ENCODE peak calls at places on chromosome X, in seven cellular contexts. L, G, D, K, M, E and S are unnamed samples.

GRCh38 chrX:25344191-25344936 is 328.6 kb upstream of the ARX start:
- DNase-seq in K (no peak), G (no peak), L (peak; percentile 46), M (no peak), D (no peak), E (no peak), S (no peak)

GRCh38 chrX:53253293-53254020 is 27.9 kb downstream of the IQSEC2 start:
- DNase-seq in E (no peak), M (no peak), K (no peak), D (no peak), G (no peak), L (no peak), S (no peak)

GRCh38 chrX:130110379-130111219 is at the start of gene ELF4:
- DNase-seq in E (peak; percentile 55), L (peak; percentile 42), K (peak; percentile 57), G (peak; percentile 41), D (no peak), M (no peak), S (peak; percentile 57)

GRCh38 chrX:64394059-64394873 is 986 bp downstream of the MTMR8 start:
- DNase-seq in L (no peak), K (no peak), M (no peak), G (peak; percentile 5), D (no peak), E (no peak), S (no peak)

GRCh38 chrX:17697191-17697590 is 40.1 kb upstream of the SCML1 start:
- DNase-seq in L (no peak), E (no peak), G (no peak), M (no peak), D (no peak), K (no peak), S (no peak)

GRCh38 chrX:44061940-44062339 is 88.8 kb upstream of the NDP start:
- DNase-seq in D (no peak), K (no peak), E (no peak), M (no peak), G (no peak), L (no peak), S (no peak)

GRCh38 chrX:23699636-23700194 is 32.4 kb downstream of the PRDX4 start:
- DNase-seq in M (peak; percentile 31), D (no peak), G (peak; percentile 7), K (peak; percentile 19), L (peak; percentile 10), E (no peak), S (no peak)

GRCh38 chrX:103406256-103406655 is 29.9 kb downstream of the BEX3 start:
- DNase-seq in E (no peak), K (no peak), G (no peak), L (no peak), M (no peak), D (no peak), S (no peak)

GRCh38 chrX:132648870-132649269 is 160.0 kb upstream of the MBNL3 start:
- DNase-seq in K (no peak), M (no peak), E (no peak), G (no peak), L (no peak), D (no peak), S (no peak)

GRCh38 chrX:110407910-110408545 is 49.4 kb downstream of the RTL9 start:
- DNase-seq in D (peak; percentile 62), E (no peak), G (peak; percentile 50), K (peak; percentile 62), L (peak; percentile 68), M (peak; percentile 62), S (peak; percentile 48)

GRCh38 chrX:72352786-72353185 is 47.1 kb upstream of the CITED1 start:
- DNase-seq in G (no peak), E (no peak), L (no peak), M (no peak), D (no peak), K (no peak), S (no peak)

GRCh38 chrX:119228506-119229290 is 7.4 kb upstream of the PGRMC1 start:
- DNase-seq in E (no peak), G (no peak), M (no peak), K (no peak), D (no peak), L (no peak), S (peak; percentile 4)

GRCh38 chrX:153457136-153457825 is 11.4 kb upstream of the TREX2 start:
- DNase-seq in K (no peak), G (no peak), L (no peak), D (no peak), M (no peak), E (no peak), S (no peak)

GRCh38 chrX:45850197-45850774 is 649.6 kb upstream of the DIPK2B start:
- DNase-seq in E (no peak), K (peak; percentile 15), G (no peak), M (no peak), L (peak; percentile 36), D (no peak), S (no peak)

GRCh38 chrX:45849261-45849660 is 648.6 kb upstream of the DIPK2B start:
- DNase-seq in G (no peak), E (no peak), D (no peak), L (peak; percentile 32), K (no peak), M (no peak), S (peak; percentile 54)

GRCh38 chrX:45851434-45851991 is 650.8 kb upstream of the DIPK2B start:
- DNase-seq in L (peak; percentile 76), K (peak; percentile 18), D (no peak), M (no peak), E (peak; percentile 16), G (no peak), S (peak; percentile 46)

GRCh38 chrX:45852884-45853283 is 652.2 kb upstream of the DIPK2B start:
- DNase-seq in D (no peak), K (no peak), L (no peak), G (no peak), M (no peak), E (no peak), S (peak; percentile 59)

GRCh38 chrX:45850775-45851433 is 650.2 kb upstream of the DIPK2B start:
- DNase-seq in E (no peak), M (no peak), L (peak; percentile 63), K (peak; percentile 37), D (no peak), G (peak; percentile 6), S (peak; percentile 37)
- H3K27ac ChIP-seq in E (no peak overlapping the region), M (no peak overlapping the region), L (no peak overlapping the region), K (no peak overlapping the region), D (peak overlapping the region; percentile 66), G (no peak overlapping the region), S (peak overlapping the region; percentile 50)

DNA sequence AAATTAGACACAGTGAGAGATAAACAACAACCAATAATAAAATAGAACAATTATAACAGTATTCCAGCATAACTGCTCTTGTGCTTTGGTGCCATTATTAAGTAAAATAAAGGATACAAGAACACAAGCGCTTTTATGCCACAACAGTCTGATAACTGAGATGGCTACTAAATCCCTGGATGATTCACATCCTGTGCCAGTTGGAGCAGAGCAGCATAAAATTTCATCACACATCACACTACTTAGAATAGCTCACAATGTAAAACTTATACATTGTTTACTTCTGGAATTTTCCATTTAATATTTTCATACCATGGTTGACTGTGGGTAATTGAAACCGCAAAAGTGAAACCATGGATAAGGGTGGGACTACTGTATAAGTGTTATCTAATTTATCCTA is 399.9 kb upstream of the CNKSR2 start:
- DNase-seq in M (no peak), L (no peak), K (no peak), E (no peak), G (no peak), D (no peak), S (no peak)
- H3K4me3 ChIP-seq in M (no peak overlapping the region), L (no peak overlapping the region), K (no peak overlapping the region), E (no peak overlapping the region), G (no peak overlapping the region), D (no peak overlapping the region), S (no peak overlapping the region)

GRCh38 chrX:1576201-1577101 is 15.0 kb upstream of the AKAP17A start:
- DNase-seq in G (no peak), D (no peak), L (no peak), M (peak; percentile 15), K (no peak), E (no peak), S (no peak)
- H3K36me3 ChIP-seq in G (no peaks in the 10 kb centered on the region), D (no peaks in the 10 kb centered on the region), L (no peaks in the 10 kb centered on the region), M (no peaks in the 10 kb centered on the region), K (no peaks in the 10 kb centered on the region), E (no peaks in the 10 kb centered on the region), S (no peaks in the 10 kb centered on the region)

GRCh38 chrX:107721318-107721717 is 54.3 kb downstream of the TSC22D3 start:
- DNase-seq in D (no peak), K (no peak), L (no peak), M (no peak), G (no peak), E (no peak), S (no peak)

GRCh38 chrX:107724653-107725052 is 50.9 kb downstream of the TSC22D3 start:
- DNase-seq in K (no peak), M (no peak), L (no peak), D (no peak), G (no peak), E (no peak), S (no peak)

GRCh38 chrX:107725761-107726555 is 49.6 kb downstream of the TSC22D3 start:
- DNase-seq in D (no peak), M (no peak), L (no peak), G (no peak), K (no peak), E (no peak), S (no peak)

GRCh38 chrX:107721966-107722707 is 53.5 kb downstream of the TSC22D3 start:
- DNase-seq in K (no peak), M (no peak), E (no peak), D (no peak), L (no peak), G (no peak), S (no peak)

DNA sequence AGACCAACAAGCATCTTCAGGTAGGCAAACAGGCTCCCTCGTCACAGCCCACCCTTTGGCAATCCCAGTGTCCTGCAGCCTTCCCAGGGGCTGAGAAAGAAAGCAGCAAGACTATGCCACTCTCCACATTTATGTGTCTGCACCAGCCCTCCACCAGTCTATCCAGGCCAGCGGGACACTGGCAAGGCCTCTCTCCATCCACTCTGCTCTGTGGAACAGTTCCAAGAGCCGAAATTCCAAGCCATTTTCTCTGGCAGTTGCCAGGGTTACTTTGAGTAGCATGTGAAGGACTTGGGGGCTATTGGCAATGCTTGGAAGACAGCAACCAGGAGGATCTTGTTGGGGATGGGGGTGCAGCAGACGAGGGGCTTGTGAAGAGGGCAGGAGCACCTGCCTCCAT is 52.1 kb downstream of the TSC22D3 start:
- DNase-seq in E (no peak), K (no peak), G (no peak), D (no peak), L (no peak), M (no peak), S (no peak)
- H3K27ac ChIP-seq in E (no peak overlapping the region), K (no peak overlapping the region), G (no peak overlapping the region), D (no peak overlapping the region), L (no peak overlapping the region), M (no peak overlapping the region), S (no peak overlapping the region)

GRCh38 chrX:149272690-149273463 is 232.2 kb downstream of the IDS start:
- DNase-seq in D (no peak), G (no peak), E (no peak), K (no peak), L (no peak), M (no peak), S (no peak)
- H3K4me3 ChIP-seq in D (no peak overlapping the region), G (no peak overlapping the region), E (no peak overlapping the region), K (no peak overlapping the region), L (no peak overlapping the region), M (no peak overlapping the region), S (no peak overlapping the region)

DNA sequence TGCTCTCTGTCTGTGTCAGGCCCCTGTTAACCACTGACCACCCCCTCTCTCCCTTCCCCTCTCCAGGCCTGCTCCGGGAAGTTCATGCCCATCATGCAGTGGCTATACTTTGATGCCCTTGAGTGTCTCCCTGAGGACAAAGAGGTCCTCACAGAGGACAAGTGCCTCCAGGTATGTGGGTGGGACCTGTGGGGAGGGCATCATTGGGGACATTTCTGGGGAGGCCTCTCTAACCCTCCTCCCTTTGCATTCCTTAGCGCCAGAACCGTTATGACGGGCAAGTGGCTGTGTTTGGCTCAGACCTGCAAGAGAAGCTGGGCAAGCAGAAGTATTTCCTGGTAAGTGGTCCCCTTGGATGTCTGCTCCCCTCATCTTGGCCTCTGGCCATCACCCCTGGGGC is 9.2 kb downstream of the UBA1 start:
- DNase-seq in M (no peak), L (no peak), K (no peak), G (no peak), E (peak; percentile 15), D (no peak), S (no peak)
- H3K36me3 ChIP-seq in M (peaks cover 73% of the 10 kb centered on the region), L (peaks cover 19% of the 10 kb centered on the region), K (no peaks in the 10 kb centered on the region), G (peaks cover 6% of the 10 kb centered on the region), E (peaks cover 7% of the 10 kb centered on the region), D (peaks cover 67% of the 10 kb centered on the region), S (peaks cover 84% of the 10 kb centered on the region)